ENCODE peak calls at places on chromosomes 16 and 17, in eight cellular contexts. D is keratinocyte; W is astrocyte; P is fibroblast of lung; G is IMR-90; X is CD8-positive, alpha-beta T cell; Z is hepatocyte; N is GM23338. I is an unnamed sample.

GRCh38 chr17:50266384-50267073 is 7.7 kb upstream of the TMEM92 start:
- DNase-seq in D (no peak), W (peak; percentile 86), P (peak; percentile 92), G (peak; percentile 88), X (no peak), Z (peak; percentile 76), N (no peak), I (peak; percentile 35)

GRCh38 chr17:43316522-43317142 is 82.2 kb upstream of the ARL4D start:
- DNase-seq in D (no peak), W (no peak), P (no peak), G (no peak), X (no peak), Z (no peak), N (peak; percentile 36), I (no peak)

GRCh38 chr16:83648347-83648746 is 159.4 kb upstream of the HSBP1 start:
- DNase-seq in D (no peak), W (no peak), P (no peak), G (no peak), X (no peak), Z (no peak), N (peak; percentile 29), I (no peak)

GRCh38 chr16:89828199-89828869 is at the start of gene SPIRE2:
- DNase-seq in D (no peak), W (peak; percentile 42), P (peak; percentile 69), G (peak; percentile 71), X (peak; percentile 54), Z (peak; percentile 94), N (peak; percentile 87), I (peak; percentile 81)

GRCh38 chr16:87725596-87726235 is 40.1 kb downstream of the KLHDC4 start:
- DNase-seq in D (no peak), W (peak; percentile 74), P (peak; percentile 80), G (peak; percentile 74), X (no peak), Z (no peak), N (peak; percentile 23), I (no peak)

GRCh38 chr16:20814761-20815160 is 8.4 kb downstream of the REXO5 start:
- DNase-seq in D (no peak), W (peak; percentile 59), P (peak; percentile 66), G (peak; percentile 0), X (no peak), Z (no peak), N (no peak), I (no peak)

GRCh38 chr16:6643083-6643686 is 689.5 kb upstream of the RBFOX1 start:
- DNase-seq in D (peak; percentile 7), W (peak; percentile 18), P (peak; percentile 35), G (peak; percentile 48), X (peak; percentile 2), Z (peak; percentile 56), N (peak; percentile 68), I (no peak)

GRCh38 chr17:50945779-50946222 is 79.6 kb upstream of the TOB1 start:
- DNase-seq in D (no peak), W (no peak), P (no peak), G (no peak), X (no peak), Z (no peak), N (no peak), I (no peak)

GRCh38 chr17:7825206-7825980 is 8.6 kb upstream of the KDM6B start:
- DNase-seq in D (no peak), W (no peak), P (peak; percentile 5), G (no peak), X (no peak), Z (peak; percentile 30), N (no peak), I (no peak)

GRCh38 chr17:59392973-59393679 is 61.7 kb downstream of the YPEL2 start:
- DNase-seq in D (no peak), W (no peak), P (no peak), G (no peak), X (no peak), Z (no peak), N (no peak), I (no peak)

GRCh38 chr16:64809876-64810629 is 311.8 kb downstream of the CDH11 start:
- DNase-seq in D (no peak), W (no peak), P (no peak), G (no peak), X (no peak), Z (no peak), N (peak; percentile 42), I (no peak)

GRCh38 chr17:61474235-61474927 is 22.2 kb downstream of the TBX4 start:
- DNase-seq in D (peak; percentile 84), W (peak; percentile 22), P (peak; percentile 40), G (peak; percentile 66), X (no peak), Z (no peak), N (no peak), I (no peak)

GRCh38 chr16:51328708-51329107 is 177.6 kb upstream of the SALL1 start:
- DNase-seq in D (no peak), W (peak; percentile 45), P (peak; percentile 49), G (no peak), X (no peak), Z (no peak), N (no peak), I (no peak)

GRCh38 chr17:32361270-32361669 is 11.3 kb downstream of the ZNF207 start:
- DNase-seq in D (no peak), W (no peak), P (no peak), G (no peak), X (no peak), Z (no peak), N (no peak), I (no peak)

GRCh38 chr16:70661918-70662641 is 15.7 kb downstream of the IL34 start:
- DNase-seq in D (no peak), W (peak; percentile 37), P (peak; percentile 56), G (no peak), X (no peak), Z (no peak), N (no peak), I (no peak)

GRCh38 chr17:77419095-77419494 is 278.3 kb downstream of the SEC14L1 start:
- DNase-seq in D (no peak), W (no peak), P (no peak), G (no peak), X (no peak), Z (no peak), N (no peak), I (no peak)

GRCh38 chr17:77416096-77416713 is 275.4 kb downstream of the SEC14L1 start:
- DNase-seq in D (no peak), W (no peak), P (no peak), G (no peak), X (no peak), Z (no peak), N (no peak), I (no peak)

GRCh38 chr17:77418609-77419008 is 277.8 kb downstream of the SEC14L1 start:
- DNase-seq in D (no peak), W (no peak), P (no peak), G (no peak), X (no peak), Z (no peak), N (no peak), I (no peak)

GRCh38 chr17:77419547-77420475 is 279.0 kb downstream of the SEC14L1 start:
- DNase-seq in D (no peak), W (peak; percentile 58), P (peak; percentile 63), G (peak; percentile 80), X (no peak), Z (no peak), N (peak; percentile 94), I (no peak)

DNA sequence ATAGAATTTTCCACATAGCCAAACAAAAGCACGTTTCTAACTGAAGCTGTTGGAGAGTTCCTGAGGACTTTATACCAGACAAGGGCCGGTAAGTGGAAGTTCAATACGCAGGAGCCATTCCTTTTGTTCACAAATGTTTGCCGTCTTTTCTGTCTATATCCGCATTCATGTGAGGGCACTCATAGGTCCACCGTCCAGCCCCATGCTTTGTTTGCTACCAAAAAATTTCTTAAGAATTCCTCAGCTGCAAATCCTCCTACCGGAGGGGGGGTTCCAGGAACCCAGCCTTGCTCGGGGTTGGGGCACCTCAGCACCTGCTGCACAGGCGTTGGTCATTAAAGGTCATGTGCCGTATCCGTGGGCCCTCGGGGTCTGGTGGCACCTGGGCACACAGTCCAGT is 276.8 kb downstream of the SEC14L1 start:
- DNase-seq in D (no peak), W (no peak), P (no peak), G (no peak), X (no peak), Z (no peak), N (no peak), I (no peak)
- H3K4me1 ChIP-seq in D (peaks cover 45% of the 10 kb centered on the region), W (peaks cover 48% of the 10 kb centered on the region), P (peaks cover 38% of the 10 kb centered on the region), G (peaks cover 43% of the 10 kb centered on the region), X (peaks cover 77% of the 10 kb centered on the region), Z (peaks cover 29% of the 10 kb centered on the region), N (peaks cover 39% of the 10 kb centered on the region), I (peaks cover 43% of the 10 kb centered on the region)

GRCh38 chr17:44795421-44795820 is 34.7 kb downstream of the GJC1 start:
- DNase-seq in D (no peak), W (no peak), P (no peak), G (no peak), X (no peak), Z (no peak), N (no peak), I (no peak)
- H3K4me3 ChIP-seq in D (no peak overlapping the region), W (no peak overlapping the region), P (no peak overlapping the region), G (no peak overlapping the region), X (no peak overlapping the region), Z (no peak overlapping the region), N (no peak overlapping the region), I (no peak overlapping the region)

GRCh38 chr17:16511515-16511914 is 19.5 kb upstream of the LRRC75A start:
- DNase-seq in D (no peak), W (no peak), P (no peak), G (no peak), X (no peak), Z (no peak), N (no peak), I (no peak)

GRCh38 chr17:16504974-16505373 is 13.0 kb upstream of the LRRC75A start:
- DNase-seq in D (no peak), W (no peak), P (no peak), G (no peak), X (no peak), Z (no peak), N (no peak), I (no peak)

GRCh38 chr17:16512011-16512410 is 20.0 kb upstream of the LRRC75A start:
- DNase-seq in D (no peak), W (no peak), P (no peak), G (no peak), X (no peak), Z (no peak), N (peak; percentile 55), I (no peak)

GRCh38 chr17:16507918-16508533 is 16.0 kb upstream of the LRRC75A start:
- DNase-seq in D (no peak), W (no peak), P (no peak), G (peak; percentile 17), X (no peak), Z (peak; percentile 49), N (no peak), I (no peak)

DNA sequence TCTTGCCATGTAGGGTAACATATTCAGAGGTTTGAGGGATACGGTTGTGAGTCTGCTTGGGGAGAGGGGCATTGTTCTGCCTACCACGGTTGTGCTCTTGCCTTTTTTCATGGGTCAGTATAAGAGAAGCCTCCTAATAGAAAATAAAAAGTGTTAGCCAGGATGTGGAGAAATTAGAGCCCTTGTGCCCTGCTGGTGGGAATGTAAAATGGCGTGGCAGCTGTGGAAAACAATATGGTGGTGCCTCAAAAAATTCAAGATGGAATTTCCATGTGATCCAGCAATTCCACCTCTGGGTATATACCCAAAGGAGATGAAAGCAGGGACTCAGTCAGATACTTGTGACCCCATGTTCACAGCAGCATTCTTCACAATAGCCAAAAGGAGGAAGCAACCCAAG is 14.2 kb upstream of the LRRC75A start:
- DNase-seq in D (no peak), W (no peak), P (no peak), G (no peak), X (no peak), Z (no peak), N (peak; percentile 46), I (no peak)
- TF ChIP-seq CTCF in D (peak; percentile 13), W (peak; percentile 18), P (no peak), G (peak; percentile 12), X (no peak), Z (no peak), N (peak; percentile 41), I (no peak)

GRCh38 chr17:21291862-21292261 is 7.4 kb downstream of the MAP2K3 start:
- DNase-seq in D (no peak), W (no peak), P (no peak), G (no peak), X (no peak), Z (no peak), N (no peak), I (no peak)
- H3K4me1 ChIP-seq in D (peaks cover 37% of the 10 kb centered on the region), W (peaks cover 23% of the 10 kb centered on the region), P (peaks cover 25% of the 10 kb centered on the region), G (peaks cover 37% of the 10 kb centered on the region), X (peaks cover 29% of the 10 kb centered on the region), Z (peaks cover 18% of the 10 kb centered on the region), N (no peaks in the 10 kb centered on the region), I (peaks cover 48% of the 10 kb centered on the region)